ENCODE peak calls at places on chromosomes 5 and 9, in six cellular contexts. B is prostate gland, N is sigmoid colon, V is endothelial cell of umbilical vein, E is esophagus squamous epithelium, A is HCT116. O is an unnamed sample.

GRCh38 chr5:81638471-81638870 is 112.4 kb downstream of the SSBP2 start:
- DNase-seq in B (no peak), N (no peak), V (no peak), E (no peak), A (no peak), O (no peak)

GRCh38 chr5:168875839-168876238 is 296.7 kb upstream of the PANK3 start:
- DNase-seq in B (no peak), N (no peak), V (no peak), E (no peak), A (no peak), O (no peak)

GRCh38 chr9:105232207-105232606 is 12.2 kb upstream of the SLC44A1 start:
- DNase-seq in B (no peak), N (no peak), V (no peak), E (no peak), A (no peak), O (no peak)

GRCh38 chr5:315488-316209 is 5.9 kb upstream of the AHRR start:
- DNase-seq in B (no peak), N (no peak), V (no peak), E (no peak), A (no peak), O (no peak)

GRCh38 chr9:102779341-102779740 is 215.8 kb upstream of the CYLC2 start:
- DNase-seq in B (no peak), N (no peak), V (no peak), E (no peak), A (no peak), O (no peak)

GRCh38 chr9:134651226-134651905 is 9.8 kb downstream of the COL5A1 start:
- DNase-seq in B (no peak), N (peak), V (no peak), E (no peak), A (no peak), O (no peak)

GRCh38 chr9:127875306-127875966 is 2.0 kb downstream of the AK1 start:
- DNase-seq in B (no peak), N (peak), V (no peak), E (no peak), A (no peak), O (no peak)

GRCh38 chr5:146667633-146668032 is 151.6 kb upstream of the GPR151 start:
- DNase-seq in B (no peak), N (no peak), V (peak), E (no peak), A (no peak), O (no peak)

GRCh38 chr9:129763235-129763917 is 10.5 kb upstream of the PTGES start:
- DNase-seq in B (no peak), N (peak), V (no peak), E (no peak), A (no peak), O (no peak)

GRCh38 chr9:117400131-117400530 is 14.7 kb downstream of the ASTN2 start:
- DNase-seq in B (peak), N (no peak), V (no peak), E (no peak), A (no peak), O (no peak)

GRCh38 chr5:149358818-149359217 is 972 bp downstream of the PCYOX1L start:
- DNase-seq in B (no peak), N (no peak), V (no peak), E (no peak), A (no peak), O (no peak)

GRCh38 chr9:130268521-130269131 is 3.1 kb downstream of the HMCN2 start:
- DNase-seq in B (no peak), N (peak), V (no peak), E (no peak), A (no peak), O (peak)

GRCh38 chr9:2053883-2054845 is 39.0 kb downstream of the SMARCA2 start:
- DNase-seq in B (no peak), N (peak), V (peak), E (no peak), A (no peak), O (peak)

GRCh38 chr9:135218331-135219225 is 131.1 kb downstream of the OLFM1 start:
- DNase-seq in B (no peak), N (peak), V (no peak), E (no peak), A (no peak), O (peak)

GRCh38 chr5:76041863-76042262 is 41.3 kb upstream of the SV2C start:
- DNase-seq in B (no peak), N (no peak), V (no peak), E (no peak), A (no peak), O (no peak)

GRCh38 chr5:71719092-71719964 is at the start of gene CARTPT:
- DNase-seq in B (no peak), N (no peak), V (peak), E (no peak), A (no peak), O (peak)

GRCh38 chr5:91182763-91183162 is 200.4 kb downstream of the ARRDC3 start:
- DNase-seq in B (no peak), N (no peak), V (no peak), E (no peak), A (no peak), O (no peak)

GRCh38 chr5:12413075-12413474 is 508.8 kb upstream of the CTNND2 start:
- DNase-seq in B (no peak), N (no peak), V (no peak), E (no peak), A (no peak), O (no peak)

GRCh38 chr5:68330564-68330963 is 115.0 kb downstream of the PIK3R1 start:
- DNase-seq in B (no peak), N (no peak), V (no peak), E (no peak), A (no peak), O (no peak)

GRCh38 chr9:137294091-137294683 is 7.9 kb downstream of the NRARP start:
- DNase-seq in B (no peak), N (no peak), V (peak), E (no peak), A (peak), O (no peak)

GRCh38 chr5:37816883-37817282 is 23.0 kb downstream of the GDNF start:
- DNase-seq in B (no peak), N (no peak), V (no peak), E (no peak), A (no peak), O (no peak)

GRCh38 chr9:80156725-80157124 is 585.0 kb downstream of the TLE4 start:
- DNase-seq in B (no peak), N (no peak), V (no peak), E (no peak), A (no peak), O (no peak)

GRCh38 chr5:141992349-141992963 is 20.4 kb downstream of the GNPDA1 start:
- DNase-seq in B (peak), N (peak), V (peak), E (no peak), A (no peak), O (peak)

GRCh38 chr5:124908603-124909451 is 162.4 kb upstream of the ZNF608 start:
- DNase-seq in B (no peak), N (no peak), V (peak), E (no peak), A (no peak), O (no peak)

GRCh38 chr9:99019523-99020331 is 76.0 kb downstream of the COL15A1 start:
- DNase-seq in B (no peak), N (no peak), V (peak), E (no peak), A (no peak), O (no peak)

GRCh38 chr5:410911-411517 is 32.0 kb upstream of the EXOC3 start:
- DNase-seq in B (no peak), N (no peak), V (no peak), E (no peak), A (no peak), O (no peak)

GRCh38 chr5:163565931-163566608 is 60.7 kb downstream of the MAT2B start:
- DNase-seq in B (peak), N (no peak), V (peak), E (no peak), A (no peak), O (peak)

GRCh38 chr5:170638454-170639220 is 134.8 kb downstream of the KCNIP1 start:
- DNase-seq in B (peak), N (peak), V (peak), E (no peak), A (peak), O (peak)

GRCh38 chr5:142769251-142769792 is 855 bp upstream of the ARHGAP26 start:
- DNase-seq in B (no peak), N (no peak), V (peak), E (no peak), A (no peak), O (no peak)

GRCh38 chr5:6461006-6461405 is 12.3 kb downstream of the UBE2QL1 start:
- DNase-seq in B (no peak), N (no peak), V (no peak), E (no peak), A (no peak), O (no peak)

GRCh38 chr9:110293246-110293645 is 36.9 kb upstream of the TXN start:
- DNase-seq in B (no peak), N (no peak), V (no peak), E (no peak), A (no peak), O (no peak)
- H3K27ac ChIP-seq in B (no peak), N (no peak), V (no peak), E (peak), A (no peak), O (no peak)

GRCh38 chr5:103258957-103259704 is 568 bp downstream of the MACIR start:
- DNase-seq in B (peak), N (peak), V (peak), E (no peak), A (no peak), O (peak)

GRCh38 chr5:103254921-103255320 is 3.6 kb upstream of the MACIR start:
- DNase-seq in B (no peak), N (no peak), V (no peak), E (no peak), A (no peak), O (no peak)

GRCh38 chr5:103258368-103258956 is at the start of gene MACIR:
- DNase-seq in B (peak), N (peak), V (peak), E (peak), A (peak), O (peak)

GRCh38 chr5:103255666-103256065 is 2.9 kb upstream of the MACIR start:
- DNase-seq in B (no peak), N (no peak), V (no peak), E (no peak), A (no peak), O (no peak)

GRCh38 chr5:103256178-103256577 is 2.4 kb upstream of the MACIR start:
- DNase-seq in B (no peak), N (no peak), V (no peak), E (no peak), A (no peak), O (no peak)
- H3K4me3 ChIP-seq in B (no peak), N (no peak), V (no peak), E (no peak), A (no peak), O (no peak)

DNA sequence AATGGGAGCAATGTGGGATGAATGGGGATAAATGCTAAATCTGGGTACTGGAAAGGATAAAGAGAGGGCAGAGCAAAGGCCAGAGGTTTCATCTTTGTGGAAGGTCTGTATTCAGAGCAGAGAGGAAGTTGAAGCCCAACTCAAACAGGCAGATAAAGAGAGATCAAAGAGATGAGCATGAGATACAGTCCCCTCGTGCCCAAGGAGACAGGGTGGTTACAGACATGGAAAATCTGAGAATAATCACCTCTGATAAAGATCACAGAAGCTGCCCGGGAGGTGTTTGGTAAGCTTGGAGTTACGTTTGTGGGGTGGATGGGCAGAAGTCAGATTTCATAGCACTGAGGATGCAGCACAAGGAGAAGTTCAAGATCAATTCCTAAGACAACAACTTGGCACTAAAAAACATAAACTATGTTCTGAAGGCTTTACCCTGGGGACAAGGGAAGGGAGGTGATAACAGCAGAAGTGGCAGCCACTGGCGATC is 452 bp upstream of the ERAP2 start:
- DNase-seq in B (no peak), N (no peak), V (no peak), E (no peak), A (no peak), O (no peak)
- TF ChIP-seq POLR2A in B (no peak), N (no peak), V (no peak), E (no peak), A (no peak), O (no peak)

GRCh38 chr5:154647760-154648143 is 107.4 kb upstream of the LARP1 start:
- DNase-seq in B (no peak), N (no peak), V (no peak), E (no peak), A (no peak), O (no peak)

GRCh38 chr5:154648229-154648628 is 106.9 kb upstream of the LARP1 start:
- DNase-seq in B (no peak), N (no peak), V (no peak), E (no peak), A (no peak), O (no peak)

GRCh38 chr5:154644745-154645411 is 110.3 kb upstream of the LARP1 start:
- DNase-seq in B (no peak), N (no peak), V (no peak), E (no peak), A (no peak), O (no peak)

GRCh38 chr5:154648706-154649105 is 106.5 kb upstream of the LARP1 start:
- DNase-seq in B (no peak), N (no peak), V (no peak), E (no peak), A (no peak), O (no peak)

DNA sequence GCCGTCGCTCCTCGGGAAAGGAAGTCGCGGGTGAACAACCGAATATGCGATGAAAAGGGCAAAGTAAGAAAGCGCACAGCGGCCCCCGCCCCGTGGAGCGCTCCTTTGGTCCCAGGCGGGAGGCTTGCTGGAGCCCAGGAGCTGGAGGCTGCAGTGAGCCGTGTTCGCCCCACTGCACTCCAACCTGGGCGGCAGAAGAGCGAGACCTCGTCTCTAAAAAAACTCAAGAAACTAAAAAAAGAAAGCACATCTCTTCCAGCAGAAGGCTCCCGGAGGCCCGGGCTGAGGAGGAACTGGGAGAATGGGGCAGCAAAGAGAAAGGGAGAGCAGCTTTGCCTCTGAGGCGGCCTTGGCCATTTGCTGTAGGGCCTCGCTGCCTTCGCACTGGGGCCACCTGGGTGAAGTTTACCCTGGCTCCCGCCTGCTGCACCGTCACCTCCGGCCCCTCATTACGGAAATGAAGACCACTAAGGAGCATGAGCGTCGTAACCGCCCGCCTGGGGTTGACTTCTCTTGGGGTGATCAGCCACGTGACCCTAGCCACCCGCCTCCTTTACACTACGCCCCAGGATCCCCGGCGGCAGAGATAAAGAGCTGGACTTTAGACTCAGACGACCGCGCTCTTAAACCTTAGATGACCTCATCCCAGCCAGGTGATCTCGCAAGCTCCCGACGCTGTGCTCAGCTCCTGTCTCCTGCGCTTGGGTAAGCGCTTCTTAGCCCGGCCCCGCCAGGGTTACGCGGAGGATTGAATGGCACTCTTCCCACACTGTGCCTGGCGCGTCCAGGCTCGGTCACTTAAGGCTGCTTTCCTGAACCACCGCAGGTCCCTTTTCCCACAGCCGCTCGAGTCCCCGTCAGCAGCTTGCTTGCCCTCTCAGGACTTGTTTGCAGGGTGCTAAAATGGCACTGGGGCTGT is 108.1 kb upstream of the LARP1 start:
- DNase-seq in B (no peak), N (peak), V (peak), E (no peak), A (no peak), O (peak)
- H3K27ac ChIP-seq in B (no peak), N (no peak), V (no peak), E (no peak), A (no peak), O (no peak)

DNA sequence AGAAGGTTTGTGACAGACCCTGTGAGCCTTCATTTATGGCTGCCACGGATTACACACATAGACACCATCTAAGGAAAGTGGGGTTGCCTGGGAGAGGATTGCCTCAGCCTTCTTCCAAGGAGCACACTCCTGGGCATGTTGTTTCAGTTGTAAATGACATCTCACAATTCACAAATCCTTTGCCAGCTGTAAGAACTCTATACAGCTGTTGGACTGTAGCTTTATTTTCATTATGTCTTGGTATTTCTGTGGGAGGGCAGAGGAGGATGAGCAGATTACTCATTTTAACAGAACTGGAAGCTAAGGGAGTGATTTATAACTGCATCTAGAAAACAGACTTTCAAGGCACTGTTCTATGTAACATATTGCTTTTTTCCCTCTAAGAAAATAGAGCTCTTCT is 25.6 kb downstream of the MELK start:
- DNase-seq in B (no peak), N (no peak), V (no peak), E (no peak), A (no peak), O (no peak)
- H3K4me3 ChIP-seq in B (no peak), N (no peak), V (no peak), E (no peak), A (no peak), O (no peak)

GRCh38 chr9:34376596-34377401 is at the start of gene MYORG:
- DNase-seq in B (peak), N (peak), V (peak), E (peak), A (peak), O (peak)

GRCh38 chr9:34373749-34374148 is 2.9 kb downstream of the MYORG start:
- DNase-seq in B (no peak), N (no peak), V (no peak), E (no peak), A (no peak), O (no peak)

GRCh38 chr9:34375901-34376595 is 650 bp downstream of the MYORG start:
- DNase-seq in B (no peak), N (peak), V (peak), E (no peak), A (no peak), O (peak)

GRCh38 chr9:34374339-34374738 is 2.4 kb downstream of the MYORG start:
- DNase-seq in B (no peak), N (no peak), V (no peak), E (no peak), A (no peak), O (no peak)

DNA sequence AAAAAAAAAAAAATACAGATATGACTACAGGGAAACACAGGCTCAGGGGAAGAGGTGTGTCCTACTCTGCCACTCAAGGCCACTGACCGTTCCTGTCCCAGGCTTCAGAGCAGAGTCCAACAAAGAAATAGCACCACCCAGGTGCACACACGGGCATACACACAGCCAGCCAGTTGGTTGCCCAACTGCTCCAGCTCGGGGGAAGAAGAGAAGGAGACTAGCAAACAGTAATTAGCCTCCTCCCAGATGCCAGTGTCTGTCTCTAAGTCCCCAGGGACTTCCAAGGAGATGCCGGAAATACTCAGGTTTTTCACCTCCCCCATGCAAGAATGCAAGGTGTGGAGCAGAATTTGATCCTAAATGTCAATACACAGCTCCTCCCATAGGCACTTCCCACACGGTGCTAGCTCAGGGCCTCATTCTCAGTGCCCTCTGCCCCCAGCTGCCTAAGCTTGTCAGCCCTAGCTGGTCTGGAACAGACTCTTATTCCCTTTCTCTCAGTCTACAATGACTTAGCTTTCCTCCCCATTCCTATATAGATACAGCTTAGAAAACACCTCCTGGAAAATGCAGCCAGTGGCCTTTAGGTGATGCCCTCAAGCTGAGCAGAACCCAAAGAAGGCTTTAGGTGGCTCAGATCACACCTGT is 1.7 kb downstream of the MYORG start:
- DNase-seq in B (no peak), N (no peak), V (no peak), E (no peak), A (no peak), O (no peak)
- TF ChIP-seq POLR2A in B (no peak), N (no peak), V (no peak), E (no peak), A (no peak), O (no peak)

DNA sequence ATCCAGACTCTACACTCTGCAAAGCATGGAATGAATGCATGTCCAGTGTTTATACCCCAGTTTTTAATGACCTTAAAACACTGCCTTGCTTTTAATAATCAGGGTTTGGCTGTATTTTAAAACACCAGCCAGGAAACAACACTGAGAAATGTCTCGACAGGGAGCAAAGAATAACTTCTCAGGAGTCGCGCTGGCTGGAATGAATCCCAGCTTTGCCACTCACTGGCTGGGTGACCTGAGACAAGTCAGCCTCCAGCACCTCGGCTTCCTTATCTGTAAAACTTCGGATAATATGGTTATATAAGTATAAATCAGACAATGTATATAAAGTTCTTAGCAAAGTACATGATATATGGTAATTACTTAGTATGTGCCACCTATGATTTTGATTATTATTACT is 505.0 kb downstream of the SPOCK1 start:
- DNase-seq in B (no peak), N (no peak), V (no peak), E (no peak), A (no peak), O (peak)
- H3K27ac ChIP-seq in B (no peak), N (no peak), V (no peak), E (no peak), A (no peak), O (no peak)

O was measured in thyroid gland.